ENCODE peak calls at places on chromosome 19, in ten cellular contexts. G, V, R, W, D, S, E, J, T and P are unnamed samples.

GRCh38 chr19:45114116-45114515 is 21.1 kb downstream of the PPP1R37 start:
- DNase-seq in E (no peak), S (no peak), D (no peak), W (no peak), J (no peak), G (no peak), T (no peak), V (no peak), R (no peak), P (no peak)

GRCh38 chr19:43735957-43736356 is 18.8 kb downstream of the SMG9 start:
- DNase-seq in D (no peak), G (no peak), T (no peak), E (no peak), V (no peak), S (no peak), W (no peak), R (peak), J (no peak), P (no peak)

GRCh38 chr19:10566408-10566657 is 523 bp upstream of the KRI1 start:
- DNase-seq in W (no peak), D (no peak), T (no peak), V (no peak), S (no peak), G (no peak), E (no peak), J (no peak), R (no peak), P (no peak)

GRCh38 chr19:30423481-30423880 is 51.3 kb downstream of the ZNF536 start:
- DNase-seq in T (no peak), G (no peak), V (peak), D (no peak), S (no peak), R (no peak), J (no peak), E (no peak), W (no peak), P (no peak)

GRCh38 chr19:10291554-10292205 is 1.9 kb downstream of the ICAM5 start:
- DNase-seq in R (no peak), T (no peak), V (no peak), J (no peak), D (no peak), G (no peak), S (no peak), W (no peak), E (no peak), P (no peak)

GRCh38 chr19:18373892-18374629 is 11.9 kb upstream of the GDF15 start:
- DNase-seq in T (peak), E (peak), G (peak), D (peak), W (peak), J (peak), S (peak), R (peak), V (peak), P (peak)

GRCh38 chr19:35566738-35567137 is 3.3 kb upstream of the ATP4A start:
- DNase-seq in V (no peak), T (no peak), G (no peak), W (no peak), R (no peak), D (no peak), E (no peak), S (no peak), J (no peak), P (no peak)

GRCh38 chr19:13102666-13103584 is at the start of gene LYL1:
- DNase-seq in D (no peak), R (peak), J (no peak), G (peak), V (peak), S (no peak), W (no peak), E (peak), T (peak), P (no peak)

GRCh38 chr19:54523403-54523802 is 20.8 kb downstream of the LAIR2 start:
- DNase-seq in E (peak), V (no peak), S (no peak), J (no peak), W (peak), D (no peak), R (peak), G (no peak), T (no peak), P (no peak)

GRCh38 chr19:7737215-7737614 is 5.3 kb upstream of the CLEC4G start:
- DNase-seq in D (no peak), W (no peak), J (no peak), S (no peak), E (no peak), G (no peak), V (no peak), R (no peak), T (no peak), P (no peak)

GRCh38 chr19:45305421-45305820 is 17.3 kb downstream of the CKM start:
- DNase-seq in R (peak), E (no peak), W (no peak), V (no peak), S (no peak), J (no peak), G (no peak), T (no peak), D (no peak), P (no peak)

GRCh38 chr19:51772977-51773376 is 12.0 kb downstream of the FPR2 start:
- DNase-seq in W (no peak), J (no peak), T (no peak), G (no peak), V (no peak), E (no peak), S (no peak), R (no peak), D (no peak), P (no peak)

GRCh38 chr19:33221641-33222040 is 4.0 kb downstream of the SLC7A10 start:
- DNase-seq in E (no peak), G (no peak), S (no peak), D (no peak), V (no peak), J (no peak), W (no peak), R (peak), T (no peak), P (no peak)

GRCh38 chr19:18507021-18507726 is 14.7 kb downstream of the ELL start:
- DNase-seq in E (no peak), G (no peak), D (no peak), T (peak), V (peak), J (peak), W (no peak), R (peak), S (no peak), P (no peak)

GRCh38 chr19:19399733-19400438 is 5.6 kb upstream of the GATAD2A start:
- DNase-seq in R (peak), J (no peak), T (no peak), V (peak), S (no peak), G (no peak), E (no peak), D (no peak), W (no peak), P (no peak)

GRCh38 chr19:56597696-56598095 is 2.6 kb downstream of the ZNF71 start:
- DNase-seq in J (no peak), W (no peak), E (no peak), V (no peak), T (no peak), S (no peak), D (no peak), G (no peak), R (peak), P (no peak)

GRCh38 chr19:44718441-44719261 is 19.7 kb downstream of the CEACAM16 start:
- DNase-seq in V (no peak), J (no peak), S (no peak), R (peak), D (no peak), E (no peak), W (no peak), T (peak), G (peak), P (peak)

GRCh38 chr19:42219812-42220750 is at the start of gene ZNF526:
- DNase-seq in R (peak), T (peak), W (peak), G (peak), E (peak), D (peak), S (peak), J (peak), V (peak), P (peak)

GRCh38 chr19:50300051-50300450 is 29.1 kb downstream of the KCNC3 start:
- DNase-seq in G (no peak), D (no peak), S (no peak), W (no peak), V (no peak), J (no peak), E (no peak), T (no peak), R (peak), P (no peak)

GRCh38 chr19:18230941-18231734 is 4.9 kb upstream of the PDE4C start:
- DNase-seq in J (no peak), S (no peak), D (no peak), G (no peak), R (no peak), V (no peak), E (no peak), T (no peak), W (no peak), P (no peak)